ENCODE peak calls at places on chromosomes 13 and 19, in eight cellular contexts. M, W, I, S, N, H, Q and A are unnamed samples.

GRCh38 chr19:31930401-31930800 is 415.0 kb upstream of the ZNF507 start:
- ATAC-seq in H (no peak), W (no peak), M (no peak), I (no peak), N (no peak), S (no peak), Q (no peak), A (no peak)

GRCh38 chr19:15843186-15843585 is 27.7 kb upstream of the OR10H1 start:
- ATAC-seq in W (peak), I (no peak), H (peak), Q (no peak), M (peak), N (no peak), S (no peak), A (no peak)

GRCh38 chr13:114027046-114027760 is 53.3 kb upstream of the C13orf46 start:
- ATAC-seq in N (no peak), I (no peak), S (no peak), H (no peak), M (no peak), W (no peak), Q (no peak), A (no peak)

GRCh38 chr19:12064266-12065099 is at the start of gene ZNF844:
- ATAC-seq in S (peak), Q (peak), N (peak), H (peak), W (peak), M (peak), I (peak), A (peak)

GRCh38 chr13:70923863-70924752 is 815.9 kb upstream of the KLHL1 start:
- ATAC-seq in H (no peak), N (peak), W (no peak), Q (peak), I (no peak), M (no peak), S (no peak), A (no peak)

GRCh38 chr13:72195044-72195704 is 328.2 kb upstream of the DACH1 start:
- ATAC-seq in S (no peak), Q (no peak), N (no peak), I (no peak), W (no peak), M (no peak), H (no peak), A (no peak)

GRCh38 chr19:5804516-5805464 is at the start of gene NRTN:
- ATAC-seq in N (no peak), W (peak), H (peak), I (peak), M (peak), S (no peak), Q (peak), A (no peak)

GRCh38 chr13:73985789-73986188 is 148.4 kb downstream of the KLF12 start:
- ATAC-seq in H (peak), S (peak), Q (no peak), W (peak), N (peak), M (peak), I (no peak), A (peak)

GRCh38 chr19:44675516-44675915 is 4.2 kb downstream of the CEACAM19 start:
- ATAC-seq in W (no peak), Q (no peak), M (no peak), N (no peak), S (no peak), I (no peak), H (no peak), A (no peak)

GRCh38 chr13:51786425-51787010 is 17.4 kb downstream of the DHRS12 start:
- ATAC-seq in M (no peak), W (no peak), N (no peak), H (no peak), I (no peak), S (no peak), Q (no peak), A (no peak)

GRCh38 chr13:75421133-75421532 is 60.8 kb downstream of the TBC1D4 start:
- ATAC-seq in I (no peak), N (no peak), S (no peak), W (no peak), H (no peak), M (no peak), Q (peak), A (no peak)

GRCh38 chr19:2394054-2394668 is 33.2 kb downstream of the TIMM13 start:
- ATAC-seq in W (peak), I (peak), Q (peak), N (peak), H (peak), M (peak), S (no peak), A (no peak)

GRCh38 chr19:19514881-19515763 is at the start of gene TSSK6:
- ATAC-seq in N (no peak), Q (peak), S (no peak), H (no peak), I (no peak), M (no peak), W (no peak), A (no peak)

GRCh38 chr13:20426766-20427448 is 98.8 kb downstream of the CRYL1 start:
- ATAC-seq in W (no peak), S (no peak), I (no peak), Q (peak), N (no peak), H (no peak), M (no peak), A (no peak)

GRCh38 chr13:111304603-111305289 is 15.7 kb upstream of the TEX29 start:
- ATAC-seq in N (no peak), M (no peak), I (no peak), W (no peak), H (no peak), Q (no peak), S (no peak), A (no peak)

GRCh38 chr19:23777216-23777615 is 18.5 kb upstream of the ZNF681 start:
- ATAC-seq in S (peak), W (no peak), H (no peak), M (no peak), I (no peak), Q (no peak), N (no peak), A (peak)

GRCh38 chr13:113776231-113777125 is 17.5 kb downstream of the TMEM255B start:
- ATAC-seq in W (no peak), M (no peak), S (no peak), I (no peak), N (no peak), Q (no peak), H (no peak), A (no peak)

GRCh38 chr13:26011996-26012688 is 39.7 kb downstream of the SHISA2 start:
- ATAC-seq in Q (peak), S (peak), I (no peak), W (peak), M (peak), N (peak), H (peak), A (peak)

GRCh38 chr13:110559429-110559943 is 2.0 kb downstream of the RAB20 start:
- ATAC-seq in Q (peak), W (no peak), M (no peak), I (no peak), N (no peak), H (no peak), S (no peak), A (no peak)

GRCh38 chr19:42360787-42361544 is 29.1 kb downstream of the CNFN start:
- ATAC-seq in H (no peak), I (no peak), S (no peak), Q (no peak), N (no peak), M (no peak), W (no peak), A (no peak)